ENCODE peak calls at places on chromosomes 6 and 20, in five cellular contexts. F is astrocyte; R is cardiac fibroblast; C is CD4-positive, alpha-beta T cell; K is lower lobe of right lung. B is an unnamed sample.

GRCh38 chr6:20211941-20212391 is 303 bp downstream of the MBOAT1 start:
- DNase-seq in C (peak; percentile 27), F (peak; percentile 36), K (no peak), R (peak; percentile 51), B (no peak)

GRCh38 chr20:6668546-6668945 is 98.9 kb upstream of the BMP2 start:
- DNase-seq in C (no peak), K (no peak), F (no peak), R (no peak), B (no peak)

GRCh38 chr6:16278048-16278724 is 39.8 kb downstream of the GMPR start:
- DNase-seq in F (no peak), K (no peak), C (no peak), R (no peak), B (no peak)

GRCh38 chr6:83708546-83708969 is 343 bp downstream of the SNAP91 start:
- DNase-seq in C (no peak), K (peak; percentile 28), R (peak; percentile 21), F (peak; percentile 6), B (peak; percentile 50)

GRCh38 chr6:17494919-17495318 is 101.5 kb downstream of the CAP2 start:
- DNase-seq in K (no peak), F (no peak), C (no peak), R (peak; percentile 9), B (no peak)

GRCh38 chr6:13923527-13924145 is 1.1 kb upstream of the RNF182 start:
- DNase-seq in K (no peak), C (no peak), F (peak; percentile 68), R (peak; percentile 83), B (no peak)

GRCh38 chr20:37095108-37095608 is 639 bp downstream of the RBL1 start:
- DNase-seq in K (no peak), F (no peak), C (peak; percentile 48), R (peak; percentile 16), B (no peak)

GRCh38 chr20:35297153-35297552 is 4.9 kb upstream of the FAM83C start:
- DNase-seq in R (no peak), F (no peak), C (no peak), K (no peak), B (no peak)

GRCh38 chr20:46311039-46311650 is 2.8 kb upstream of the CDH22 start:
- DNase-seq in R (no peak), F (no peak), C (no peak), K (no peak), B (no peak)

GRCh38 chr20:52924411-52925271 is 47.5 kb upstream of the TSHZ2 start:
- DNase-seq in R (no peak), F (no peak), K (no peak), C (no peak), B (no peak)

GRCh38 chr20:12305555-12305954 is 387.9 kb downstream of the BTBD3 start:
- DNase-seq in C (no peak), K (no peak), R (no peak), F (no peak), B (no peak)

GRCh38 chr20:49515588-49515987 is 33.1 kb upstream of the KCNB1 start:
- DNase-seq in C (no peak), F (no peak), R (no peak), K (no peak), B (no peak)

GRCh38 chr6:157164972-157165371 is 158.3 kb downstream of the TMEM242 start:
- DNase-seq in C (no peak), F (no peak), K (no peak), R (no peak), B (no peak)

GRCh38 chr6:89999154-89999553 is 104.9 kb downstream of the GJA10 start:
- DNase-seq in R (no peak), C (no peak), F (peak; percentile 62), K (no peak), B (no peak)

GRCh38 chr6:8906699-8907098 is 471.4 kb upstream of the SLC35B3 start:
- DNase-seq in R (no peak), F (no peak), C (no peak), K (no peak), B (no peak)

DNA sequence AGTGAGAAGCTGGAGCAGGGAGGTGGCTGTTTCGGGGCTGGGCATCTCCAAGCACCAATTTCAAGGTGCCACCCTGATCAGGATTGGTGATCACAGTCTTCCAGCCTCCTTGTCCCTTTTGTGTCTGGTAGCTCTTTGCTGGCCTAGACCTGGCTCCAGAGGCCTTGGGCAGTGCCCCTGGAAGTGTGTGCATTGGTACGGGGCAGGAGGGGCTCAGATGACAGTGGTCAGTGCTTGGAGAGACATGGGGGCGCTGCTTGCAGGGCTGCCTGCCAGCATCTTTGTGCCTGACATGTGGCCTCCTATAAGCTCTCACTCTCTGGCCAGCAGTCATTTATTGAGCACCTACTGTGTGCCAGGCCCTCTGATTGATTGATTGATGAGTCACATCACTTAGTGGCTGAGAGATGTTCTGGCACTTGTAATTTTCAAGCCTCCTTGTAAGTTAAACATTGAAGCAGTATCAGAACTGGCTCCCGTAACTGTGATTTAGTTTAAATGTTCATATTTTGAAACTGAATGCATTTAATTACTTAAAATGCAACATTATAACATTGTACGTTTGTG is 61.7 kb downstream of the BCAS4 start:
- DNase-seq in C (no peak), K (no peak), R (no peak), F (no peak), B (no peak)
- TF ChIP-seq CTCF in C (no peak), K (no peak), R (no peak), F (no peak), B (no peak)

DNA sequence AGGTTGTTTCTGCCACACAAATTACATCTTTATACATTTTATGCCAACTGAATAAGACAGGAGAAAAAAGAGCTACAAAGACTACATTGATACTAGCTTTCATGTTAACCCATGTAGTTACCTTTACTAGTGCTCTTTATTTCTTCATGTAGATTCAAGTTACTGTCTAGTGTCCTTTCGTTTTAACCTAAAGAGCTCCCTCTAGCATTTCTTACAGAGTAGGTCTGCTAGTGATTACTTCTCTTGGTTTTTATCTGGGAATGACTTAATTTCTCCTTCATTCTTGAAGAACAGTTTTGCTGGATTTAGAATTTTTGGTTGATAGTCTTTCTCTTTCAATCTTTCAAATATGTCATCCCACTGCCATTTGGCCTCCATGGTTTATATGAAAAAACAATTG is 21.2 kb upstream of the NOP56 start:
- DNase-seq in R (peak; percentile 22), F (no peak), K (no peak), C (no peak), B (no peak)
- TF ChIP-seq CTCF in R (no peak), F (no peak), K (no peak), C (no peak), B (no peak)

DNA sequence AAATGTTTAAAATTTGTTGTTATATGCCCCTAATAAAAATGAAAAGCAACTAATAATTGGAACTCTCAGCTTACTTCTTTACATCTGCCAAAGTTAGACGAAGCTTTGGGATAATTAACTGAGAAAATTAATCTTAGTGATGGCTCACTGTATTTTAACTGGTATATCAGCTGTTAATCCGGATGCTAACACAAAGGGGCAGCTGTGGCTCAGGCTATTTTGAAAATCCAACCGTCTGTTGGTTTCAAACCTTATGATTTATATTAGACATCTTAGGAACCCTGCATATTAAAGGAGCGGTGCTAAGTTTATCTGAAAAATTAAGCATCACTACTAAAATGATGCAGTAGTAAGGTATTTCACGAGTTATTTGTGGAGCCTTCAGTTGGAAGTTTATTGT is 96.6 kb downstream of the AKAP7 start:
- DNase-seq in R (no peak), K (no peak), C (no peak), F (no peak), B (no peak)
- TF ChIP-seq CTCF in R (no peak), K (no peak), C (no peak), F (no peak), B (no peak)

GRCh38 chr20:859661-860294 is 26.3 kb downstream of the FAM110A start:
- DNase-seq in K (no peak), R (peak; percentile 20), C (no peak), F (no peak), B (no peak)
- TF ChIP-seq CTCF in K (no peak), R (no peak), C (no peak), F (no peak), B (no peak)

GRCh38 chr20:19617256-19617655 is 140.8 kb upstream of the RIN2 start:
- DNase-seq in R (no peak), C (no peak), F (no peak), K (no peak), B (no peak)
- TF ChIP-seq CTCF in R (no peak), C (no peak), F (no peak), K (no peak), B (no peak)

GRCh38 chr6:99330159-99330558 is 19.3 kb downstream of the FAXC start:
- DNase-seq in C (peak; percentile 16), K (no peak), R (peak; percentile 84), F (peak; percentile 41), B (no peak)
- TF ChIP-seq CTCF in C (peak; percentile 72), K (peak; percentile 73), R (peak; percentile 84), F (peak; percentile 88), B (peak; percentile 70)

GRCh38 chr6:144402750-144403149 is 117.6 kb downstream of the UTRN start:
- DNase-seq in C (no peak), F (no peak), R (no peak), K (no peak), B (no peak)

GRCh38 chr6:144401736-144402733 is 116.9 kb downstream of the UTRN start:
- DNase-seq in K (no peak), F (no peak), R (no peak), C (no peak), B (no peak)

GRCh38 chr6:144395835-144396234 is 110.7 kb downstream of the UTRN start:
- DNase-seq in C (no peak), R (no peak), F (no peak), K (no peak), B (no peak)

GRCh38 chr6:144397141-144397540 is 112.0 kb downstream of the UTRN start:
- DNase-seq in R (no peak), C (no peak), F (no peak), K (no peak), B (no peak)

DNA sequence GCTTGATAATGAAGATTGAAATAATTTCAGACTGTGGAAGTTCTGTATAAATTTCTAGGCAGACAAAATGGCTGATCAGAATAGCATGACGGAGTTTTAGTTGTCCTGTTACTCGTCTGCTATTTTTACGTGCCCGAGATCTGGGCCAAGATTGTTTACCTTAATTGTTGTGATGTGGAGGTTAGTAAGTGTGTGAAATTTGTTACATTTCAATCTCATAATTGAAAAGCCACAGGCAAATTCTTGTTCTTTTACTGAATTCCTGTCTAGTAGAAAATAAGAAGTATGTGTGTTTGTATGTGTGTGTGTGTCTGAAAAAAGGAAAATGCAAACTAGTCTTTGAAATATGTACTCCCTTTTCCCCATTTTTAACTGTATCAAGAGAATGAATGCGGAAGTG is 115.2 kb downstream of the UTRN start:
- DNase-seq in R (peak; percentile 54), K (no peak), C (no peak), F (no peak), B (no peak)
- TF ChIP-seq CTCF in R (no peak), K (no peak), C (no peak), F (no peak), B (no peak)

GRCh38 chr6:3876866-3877265 is 27.7 kb downstream of the FAM50B start:
- DNase-seq in C (no peak), R (peak; percentile 65), F (no peak), K (no peak), B (no peak)

GRCh38 chr6:3878048-3878666 is 29.0 kb downstream of the FAM50B start:
- DNase-seq in R (no peak), C (no peak), F (no peak), K (no peak), B (no peak)

GRCh38 chr6:3876131-3876530 is 27.0 kb downstream of the FAM50B start:
- DNase-seq in K (no peak), R (peak; percentile 55), C (no peak), F (no peak), B (no peak)

GRCh38 chr6:3881722-3882421 is 32.7 kb downstream of the FAM50B start:
- DNase-seq in K (no peak), R (no peak), F (no peak), C (no peak), B (no peak)

GRCh38 chr6:3879194-3879952 is 30.2 kb downstream of the FAM50B start:
- DNase-seq in C (no peak), R (no peak), K (no peak), F (no peak), B (no peak)
- TF ChIP-seq CTCF in C (no peak), R (no peak), K (no peak), F (no peak), B (no peak)

B was measured in mesothelial cell of epicardium.